ENCODE peak calls at places on chromosome 10, in five cellular contexts. V, P, Z, H and N are unnamed samples.

GRCh38 chr10:119207713-119208552 is 562 bp downstream of the GRK5 start:
- DNase-seq in V (no peak), P (no peak), Z (no peak), H (peak; percentile 65), N (peak; percentile 51)

GRCh38 chr10:101027281-101027680 is 3.6 kb downstream of the PDZD7 start:
- DNase-seq in V (no peak), P (no peak), Z (no peak), H (no peak), N (no peak)

GRCh38 chr10:42850931-42851330 is 68.3 kb downstream of the BMS1 start:
- DNase-seq in V (no peak), P (no peak), Z (no peak), H (no peak), N (no peak)

GRCh38 chr10:55374917-55375316 is 573.9 kb upstream of the PCDH15 start:
- DNase-seq in V (no peak), P (no peak), Z (no peak), H (no peak), N (no peak)

GRCh38 chr10:42753507-42754154 is 29.0 kb upstream of the BMS1 start:
- DNase-seq in V (peak; percentile 30), P (no peak), Z (no peak), H (no peak), N (no peak)

GRCh38 chr10:124077216-124077615 is 16.2 kb downstream of the CHST15 start:
- DNase-seq in V (no peak), P (no peak), Z (no peak), H (no peak), N (no peak)

GRCh38 chr10:127569210-127569609 is 20.1 kb downstream of the NPS start:
- DNase-seq in V (no peak), P (no peak), Z (no peak), H (no peak), N (no peak)

GRCh38 chr10:67936416-67936815 is 52.0 kb downstream of the SIRT1 start:
- DNase-seq in V (no peak), P (no peak), Z (no peak), H (no peak), N (no peak)

GRCh38 chr10:93422121-93422520 is 60.0 kb downstream of the MYOF start:
- DNase-seq in V (no peak), P (no peak), Z (no peak), H (no peak), N (no peak)

GRCh38 chr10:35043796-35044344 is 46.3 kb downstream of the CUL2 start:
- DNase-seq in V (no peak), P (no peak), Z (no peak), H (no peak), N (no peak)

GRCh38 chr10:69449841-69450240 is 1.4 kb upstream of the TSPAN15 start:
- DNase-seq in V (peak; percentile 65), P (no peak), Z (peak; percentile 39), H (peak; percentile 73), N (peak; percentile 75)

GRCh38 chr10:132111871-132112341 is 46.2 kb downstream of the JAKMIP3 start:
- DNase-seq in V (no peak), P (no peak), Z (no peak), H (no peak), N (peak; percentile 6)

GRCh38 chr10:7170626-7171322 is 240.1 kb downstream of the SFMBT2 start:
- DNase-seq in V (no peak), P (no peak), Z (no peak), H (no peak), N (no peak)

GRCh38 chr10:112678581-112678980 is 231.6 kb downstream of the VTI1A start:
- DNase-seq in V (no peak), P (no peak), Z (no peak), H (peak; percentile 94), N (no peak)

GRCh38 chr10:95391570-95392249 is 100.9 kb upstream of the PDLIM1 start:
- DNase-seq in V (no peak), P (no peak), Z (no peak), H (no peak), N (peak; percentile 55)

GRCh38 chr10:132120200-132120599 is 54.5 kb downstream of the JAKMIP3 start:
- DNase-seq in V (no peak), P (no peak), Z (no peak), H (no peak), N (no peak)

GRCh38 chr10:82934429-82934828 is 1059.4 kb downstream of the NRG3 start:
- DNase-seq in V (no peak), P (no peak), Z (no peak), H (no peak), N (no peak)

GRCh38 chr10:68223535-68224165 is 8.3 kb downstream of the ATOH7 start:
- DNase-seq in V (no peak), P (no peak), Z (no peak), H (peak; percentile 23), N (peak; percentile 58)

GRCh38 chr10:69446650-69447151 is 4.6 kb upstream of the TSPAN15 start:
- DNase-seq in V (no peak), P (no peak), Z (no peak), H (peak; percentile 81), N (no peak)

GRCh38 chr10:24889636-24890035 is 62.8 kb downstream of the PRTFDC1 start:
- DNase-seq in V (no peak), P (no peak), Z (no peak), H (no peak), N (no peak)

GRCh38 chr10:80498833-80499671 is 38.6 kb upstream of the SH2D4B start:
- DNase-seq in V (no peak), P (no peak), Z (no peak), H (peak; percentile 94), N (no peak)

GRCh38 chr10:76085002-76085401 is 653.6 kb downstream of the LRMDA start:
- DNase-seq in V (no peak), P (no peak), Z (no peak), H (no peak), N (no peak)

GRCh38 chr10:64977912-64978311 is 1456.7 kb downstream of the REEP3 start:
- DNase-seq in V (no peak), P (no peak), Z (no peak), H (no peak), N (no peak)

GRCh38 chr10:63456437-63457210 is 9.2 kb downstream of the JMJD1C start:
- DNase-seq in V (no peak), P (no peak), Z (no peak), H (no peak), N (no peak)

GRCh38 chr10:52469970-52470705 is 156.1 kb downstream of the DKK1 start:
- DNase-seq in V (no peak), P (no peak), Z (no peak), H (no peak), N (no peak)

GRCh38 chr10:98790817-98791216 is 344.1 kb upstream of the HPS1 start:
- DNase-seq in V (peak; percentile 11), P (no peak), Z (no peak), H (no peak), N (no peak)

GRCh38 chr10:48493083-48493871 is 111.6 kb downstream of the ARHGAP22 start:
- DNase-seq in V (no peak), P (no peak), Z (no peak), H (no peak), N (no peak)

GRCh38 chr10:52900564-52900963 is 128.0 kb upstream of the MBL2 start:
- DNase-seq in V (no peak), P (peak; percentile 15), Z (no peak), H (no peak), N (no peak)

GRCh38 chr10:30645340-30645827 is 15.8 kb upstream of the LYZL2 start:
- DNase-seq in V (no peak), P (no peak), Z (no peak), H (peak; percentile 9), N (peak; percentile 35)
- TF ChIP-seq ATF2 in V (no peak), P (no peak), Z (no peak), H (no peak), N (no peak)

DNA sequence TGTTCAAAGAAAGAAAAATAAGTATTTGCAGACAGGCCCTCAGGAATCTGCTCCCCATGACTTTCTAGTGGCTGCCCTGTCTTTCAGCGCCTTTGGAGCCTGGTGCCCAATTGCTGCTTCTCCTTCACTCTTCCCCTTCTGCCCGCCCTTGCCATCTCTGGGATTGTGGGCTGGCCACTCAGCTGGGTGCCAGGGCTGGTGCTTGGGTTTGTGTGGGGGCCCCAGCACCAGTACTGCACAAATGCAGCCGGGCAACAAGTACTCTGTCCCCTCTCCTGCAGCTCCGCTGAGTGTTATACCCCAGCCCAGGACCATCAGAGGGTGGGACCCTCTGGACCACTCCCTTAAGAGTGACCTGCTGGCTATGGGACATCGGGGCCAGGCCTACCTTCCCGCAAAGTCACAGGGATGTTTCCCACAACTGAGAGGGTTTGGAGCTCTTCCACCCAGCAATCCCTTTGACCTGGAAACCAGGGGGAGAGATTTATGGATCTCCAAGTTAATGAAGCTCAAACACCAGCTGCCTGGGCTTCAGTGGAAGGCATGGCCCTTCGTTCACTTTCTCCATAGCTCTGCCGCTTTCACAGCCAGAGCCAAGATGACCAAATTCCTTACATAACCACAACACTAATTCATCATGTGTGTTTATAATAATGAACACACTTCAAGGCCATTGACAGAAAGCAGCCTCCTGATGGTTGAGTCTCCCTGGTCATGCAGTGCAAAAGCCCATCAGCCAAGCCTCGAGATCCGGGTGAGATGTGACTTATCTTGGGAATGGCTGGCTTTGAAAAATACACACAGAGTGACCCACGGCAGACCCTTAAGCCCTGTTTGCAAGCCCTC is 313.9 kb upstream of the ZNF32 start:
- DNase-seq in V (no peak), P (no peak), Z (no peak), H (no peak), N (no peak)
- TF ChIP-seq ATF2 in V (no peak), P (no peak), Z (no peak), H (no peak), N (no peak)

GRCh38 chr10:31701546-31701945 is 227.1 kb downstream of the ARHGAP12 start:
- DNase-seq in V (no peak), P (no peak), Z (no peak), H (no peak), N (no peak)

GRCh38 chr10:31697271-31698168 is 231.1 kb downstream of the ARHGAP12 start:
- DNase-seq in V (no peak), P (no peak), Z (no peak), H (no peak), N (no peak)

GRCh38 chr10:31700222-31700621 is 228.4 kb downstream of the ARHGAP12 start:
- DNase-seq in V (no peak), P (no peak), Z (no peak), H (no peak), N (no peak)

GRCh38 chr10:31694929-31695837 is 233.4 kb downstream of the ARHGAP12 start:
- DNase-seq in V (no peak), P (no peak), Z (no peak), H (no peak), N (no peak)

DNA sequence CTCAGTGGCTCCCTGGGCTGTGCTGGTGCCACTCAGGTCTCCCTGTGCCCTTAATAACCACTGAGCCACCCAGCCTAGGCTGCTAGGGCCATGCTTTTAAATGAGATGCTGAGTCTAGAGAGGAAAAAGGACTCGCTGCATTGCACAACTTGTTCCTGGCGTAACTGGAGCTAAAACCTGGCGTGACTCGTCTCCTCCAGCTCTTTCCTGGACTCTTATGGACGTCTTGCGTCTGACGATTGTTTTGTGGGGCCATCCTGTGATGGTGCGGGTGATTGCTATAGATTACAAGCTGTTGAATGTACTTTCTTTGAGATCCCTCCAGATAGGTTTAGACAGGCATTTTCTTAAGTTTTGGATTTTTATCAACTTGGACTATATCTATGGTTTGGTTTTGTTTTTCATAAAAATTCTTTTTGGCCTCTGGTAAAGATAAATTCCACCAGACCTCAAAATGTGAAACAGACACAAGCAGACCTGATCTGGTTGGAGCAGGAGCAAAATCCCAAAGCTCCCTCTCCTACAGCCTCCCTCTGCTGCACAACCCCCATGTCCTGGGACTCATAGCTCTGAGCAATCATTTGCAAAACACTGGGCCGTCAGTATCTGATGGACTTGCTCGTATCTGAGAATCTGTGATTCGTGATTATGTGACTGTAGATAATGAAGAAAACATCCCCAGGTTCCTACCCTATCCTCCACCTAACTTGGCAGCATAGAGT is 230.3 kb downstream of the ARHGAP12 start:
- DNase-seq in V (no peak), P (no peak), Z (no peak), H (no peak), N (no peak)
- TF ChIP-seq ATF2 in V (no peak), P (no peak), Z (no peak), H (no peak), N (no peak)

GRCh38 chr10:22229756-22230330 is 12.0 kb upstream of the EBLN1 start:
- DNase-seq in V (no peak), P (no peak), Z (no peak), H (no peak), N (no peak)
- TF ChIP-seq ATF2 in V (no peak), P (no peak), Z (no peak), H (no peak), N (no peak)